ENCODE peak calls at places on chromosomes 5 and 9, in nine cellular contexts. One of them, this sample, is unnamed.

GRCh38 chr9:37100317-37100716 is 20.1 kb upstream of the ZCCHC7 start:
- DNase-seq in WTC11: no peak
- DNase-seq in SIG-M5: no peak
- DNase-seq in activated CD8-positive, alpha-beta memory T cell treated with anti-CD3 and anti-CD28 coated beads for 48 hours: no peak
- DNase-seq in myocyte: no peak
- DNase-seq in amygdala: no peak
- DNase-seq in RPMI7951: no peak
- DNase-seq in stimulated activated CD8-positive, alpha-beta memory T cell treated with anti-CD3 and anti-CD28 coated beads, Interleukin-4, amount 100 ng/mL, for 1 hour: no peak
- DNase-seq in endothelial cell of umbilical vein: no peak
- DNase-seq in this sample: peak

GRCh38 chr9:132532171-132532570 is 50.2 kb upstream of the BARHL1 start:
- DNase-seq in WTC11: no peak
- DNase-seq in RPMI7951: no peak
- DNase-seq in amygdala: no peak
- DNase-seq in endothelial cell of umbilical vein: no peak
- DNase-seq in activated CD8-positive, alpha-beta memory T cell treated with anti-CD3 and anti-CD28 coated beads for 48 hours: no peak
- DNase-seq in SIG-M5: no peak
- DNase-seq in stimulated activated CD8-positive, alpha-beta memory T cell treated with anti-CD3 and anti-CD28 coated beads, Interleukin-4, amount 100 ng/mL, for 1 hour: no peak
- DNase-seq in myocyte: no peak
- DNase-seq in this sample: no peak

GRCh38 chr5:97745817-97746216 is 562.8 kb upstream of the RIOK2 start:
- DNase-seq in amygdala: no peak
- DNase-seq in myocyte: no peak
- DNase-seq in endothelial cell of umbilical vein: no peak
- DNase-seq in WTC11: no peak
- DNase-seq in stimulated activated CD8-positive, alpha-beta memory T cell treated with anti-CD3 and anti-CD28 coated beads, Interleukin-4, amount 100 ng/mL, for 1 hour: no peak
- DNase-seq in RPMI7951: no peak
- DNase-seq in SIG-M5: no peak
- DNase-seq in activated CD8-positive, alpha-beta memory T cell treated with anti-CD3 and anti-CD28 coated beads for 48 hours: no peak
- DNase-seq in this sample: no peak

GRCh38 chr5:14109771-14110170 is 33.4 kb upstream of the TRIO start:
- DNase-seq in RPMI7951: peak
- DNase-seq in WTC11: no peak
- DNase-seq in myocyte: no peak
- DNase-seq in stimulated activated CD8-positive, alpha-beta memory T cell treated with anti-CD3 and anti-CD28 coated beads, Interleukin-4, amount 100 ng/mL, for 1 hour: no peak
- DNase-seq in endothelial cell of umbilical vein: no peak
- DNase-seq in activated CD8-positive, alpha-beta memory T cell treated with anti-CD3 and anti-CD28 coated beads for 48 hours: no peak
- DNase-seq in amygdala: no peak
- DNase-seq in SIG-M5: no peak
- DNase-seq in this sample: no peak

GRCh38 chr5:121503111-121503840 is 348.4 kb upstream of the FTMT start:
- DNase-seq in endothelial cell of umbilical vein: peak
- DNase-seq in SIG-M5: no peak
- DNase-seq in myocyte: peak
- DNase-seq in RPMI7951: peak
- DNase-seq in activated CD8-positive, alpha-beta memory T cell treated with anti-CD3 and anti-CD28 coated beads for 48 hours: no peak
- DNase-seq in stimulated activated CD8-positive, alpha-beta memory T cell treated with anti-CD3 and anti-CD28 coated beads, Interleukin-4, amount 100 ng/mL, for 1 hour: no peak
- DNase-seq in amygdala: peak
- DNase-seq in WTC11: peak
- DNase-seq in this sample: peak

GRCh38 chr9:91197232-91198181 is 164.2 kb downstream of the AUH start:
- DNase-seq in WTC11: no peak
- DNase-seq in RPMI7951: peak
- DNase-seq in SIG-M5: no peak
- DNase-seq in myocyte: peak
- DNase-seq in activated CD8-positive, alpha-beta memory T cell treated with anti-CD3 and anti-CD28 coated beads for 48 hours: no peak
- DNase-seq in stimulated activated CD8-positive, alpha-beta memory T cell treated with anti-CD3 and anti-CD28 coated beads, Interleukin-4, amount 100 ng/mL, for 1 hour: no peak
- DNase-seq in amygdala: no peak
- DNase-seq in endothelial cell of umbilical vein: peak
- DNase-seq in this sample: no peak

GRCh38 chr5:156411131-156411727 is 84.3 kb downstream of the SGCD start:
- DNase-seq in SIG-M5: no peak
- DNase-seq in stimulated activated CD8-positive, alpha-beta memory T cell treated with anti-CD3 and anti-CD28 coated beads, Interleukin-4, amount 100 ng/mL, for 1 hour: no peak
- DNase-seq in endothelial cell of umbilical vein: no peak
- DNase-seq in WTC11: no peak
- DNase-seq in RPMI7951: peak
- DNase-seq in amygdala: no peak
- DNase-seq in myocyte: peak
- DNase-seq in activated CD8-positive, alpha-beta memory T cell treated with anti-CD3 and anti-CD28 coated beads for 48 hours: no peak
- DNase-seq in this sample: no peak

GRCh38 chr5:60333103-60333502 is 366.9 kb downstream of the DEPDC1B start:
- DNase-seq in WTC11: no peak
- DNase-seq in activated CD8-positive, alpha-beta memory T cell treated with anti-CD3 and anti-CD28 coated beads for 48 hours: no peak
- DNase-seq in amygdala: no peak
- DNase-seq in myocyte: no peak
- DNase-seq in RPMI7951: peak
- DNase-seq in SIG-M5: no peak
- DNase-seq in stimulated activated CD8-positive, alpha-beta memory T cell treated with anti-CD3 and anti-CD28 coated beads, Interleukin-4, amount 100 ng/mL, for 1 hour: no peak
- DNase-seq in endothelial cell of umbilical vein: no peak
- DNase-seq in this sample: no peak

GRCh38 chr5:2877520-2877919 is 126.0 kb upstream of the IRX2 start:
- DNase-seq in activated CD8-positive, alpha-beta memory T cell treated with anti-CD3 and anti-CD28 coated beads for 48 hours: no peak
- DNase-seq in myocyte: no peak
- DNase-seq in endothelial cell of umbilical vein: no peak
- DNase-seq in RPMI7951: no peak
- DNase-seq in amygdala: peak
- DNase-seq in stimulated activated CD8-positive, alpha-beta memory T cell treated with anti-CD3 and anti-CD28 coated beads, Interleukin-4, amount 100 ng/mL, for 1 hour: no peak
- DNase-seq in WTC11: no peak
- DNase-seq in SIG-M5: no peak
- DNase-seq in this sample: peak

GRCh38 chr5:89756955-89757354 is 652.6 kb downstream of the CETN3 start:
- DNase-seq in endothelial cell of umbilical vein: no peak
- DNase-seq in SIG-M5: no peak
- DNase-seq in activated CD8-positive, alpha-beta memory T cell treated with anti-CD3 and anti-CD28 coated beads for 48 hours: no peak
- DNase-seq in stimulated activated CD8-positive, alpha-beta memory T cell treated with anti-CD3 and anti-CD28 coated beads, Interleukin-4, amount 100 ng/mL, for 1 hour: no peak
- DNase-seq in myocyte: peak
- DNase-seq in RPMI7951: peak
- DNase-seq in amygdala: no peak
- DNase-seq in WTC11: no peak
- DNase-seq in this sample: no peak

GRCh38 chr9:89802809-89803355 is 198.1 kb downstream of the GADD45G start:
- DNase-seq in endothelial cell of umbilical vein: no peak
- DNase-seq in SIG-M5: no peak
- DNase-seq in activated CD8-positive, alpha-beta memory T cell treated with anti-CD3 and anti-CD28 coated beads for 48 hours: no peak
- DNase-seq in myocyte: no peak
- DNase-seq in amygdala: no peak
- DNase-seq in RPMI7951: no peak
- DNase-seq in stimulated activated CD8-positive, alpha-beta memory T cell treated with anti-CD3 and anti-CD28 coated beads, Interleukin-4, amount 100 ng/mL, for 1 hour: no peak
- DNase-seq in WTC11: no peak
- DNase-seq in this sample: peak

GRCh38 chr5:73998496-73998895 is 372.5 kb downstream of the ARHGEF28 start:
- DNase-seq in myocyte: peak
- DNase-seq in SIG-M5: no peak
- DNase-seq in amygdala: no peak
- DNase-seq in RPMI7951: no peak
- DNase-seq in WTC11: no peak
- DNase-seq in activated CD8-positive, alpha-beta memory T cell treated with anti-CD3 and anti-CD28 coated beads for 48 hours: no peak
- DNase-seq in endothelial cell of umbilical vein: no peak
- DNase-seq in stimulated activated CD8-positive, alpha-beta memory T cell treated with anti-CD3 and anti-CD28 coated beads, Interleukin-4, amount 100 ng/mL, for 1 hour: no peak
- DNase-seq in this sample: no peak

GRCh38 chr5:151772029-151772867 is 494 bp downstream of the G3BP1 start:
- DNase-seq in activated CD8-positive, alpha-beta memory T cell treated with anti-CD3 and anti-CD28 coated beads for 48 hours: peak
- DNase-seq in SIG-M5: no peak
- DNase-seq in WTC11: peak
- DNase-seq in RPMI7951: peak
- DNase-seq in stimulated activated CD8-positive, alpha-beta memory T cell treated with anti-CD3 and anti-CD28 coated beads, Interleukin-4, amount 100 ng/mL, for 1 hour: peak
- DNase-seq in amygdala: no peak
- DNase-seq in endothelial cell of umbilical vein: peak
- DNase-seq in myocyte: peak
- DNase-seq in this sample: peak

GRCh38 chr5:132639706-132640130 is 18.3 kb upstream of the IL13 start:
- DNase-seq in activated CD8-positive, alpha-beta memory T cell treated with anti-CD3 and anti-CD28 coated beads for 48 hours: no peak
- DNase-seq in stimulated activated CD8-positive, alpha-beta memory T cell treated with anti-CD3 and anti-CD28 coated beads, Interleukin-4, amount 100 ng/mL, for 1 hour: no peak
- DNase-seq in endothelial cell of umbilical vein: no peak
- DNase-seq in myocyte: no peak
- DNase-seq in amygdala: no peak
- DNase-seq in SIG-M5: no peak
- DNase-seq in WTC11: no peak
- DNase-seq in RPMI7951: no peak
- DNase-seq in this sample: no peak

GRCh38 chr5:32951003-32951402 is 239.9 kb downstream of the NPR3 start:
- DNase-seq in endothelial cell of umbilical vein: no peak
- DNase-seq in SIG-M5: no peak
- DNase-seq in WTC11: no peak
- DNase-seq in RPMI7951: no peak
- DNase-seq in stimulated activated CD8-positive, alpha-beta memory T cell treated with anti-CD3 and anti-CD28 coated beads, Interleukin-4, amount 100 ng/mL, for 1 hour: no peak
- DNase-seq in activated CD8-positive, alpha-beta memory T cell treated with anti-CD3 and anti-CD28 coated beads for 48 hours: no peak
- DNase-seq in amygdala: no peak
- DNase-seq in myocyte: no peak
- DNase-seq in this sample: no peak

GRCh38 chr5:17156463-17156862 is 61.0 kb upstream of the BASP1 start:
- DNase-seq in stimulated activated CD8-positive, alpha-beta memory T cell treated with anti-CD3 and anti-CD28 coated beads, Interleukin-4, amount 100 ng/mL, for 1 hour: no peak
- DNase-seq in myocyte: no peak
- DNase-seq in activated CD8-positive, alpha-beta memory T cell treated with anti-CD3 and anti-CD28 coated beads for 48 hours: no peak
- DNase-seq in WTC11: no peak
- DNase-seq in RPMI7951: no peak
- DNase-seq in SIG-M5: no peak
- DNase-seq in amygdala: no peak
- DNase-seq in endothelial cell of umbilical vein: no peak
- DNase-seq in this sample: no peak

GRCh38 chr9:114754574-114754973 is 51.3 kb downstream of the TNFSF15 start:
- DNase-seq in WTC11: no peak
- DNase-seq in SIG-M5: no peak
- DNase-seq in amygdala: no peak
- DNase-seq in stimulated activated CD8-positive, alpha-beta memory T cell treated with anti-CD3 and anti-CD28 coated beads, Interleukin-4, amount 100 ng/mL, for 1 hour: no peak
- DNase-seq in RPMI7951: no peak
- DNase-seq in myocyte: no peak
- DNase-seq in endothelial cell of umbilical vein: no peak
- DNase-seq in activated CD8-positive, alpha-beta memory T cell treated with anti-CD3 and anti-CD28 coated beads for 48 hours: no peak
- DNase-seq in this sample: no peak

GRCh38 chr5:62282951-62283446 is 23.0 kb upstream of the KIF2A start:
- DNase-seq in stimulated activated CD8-positive, alpha-beta memory T cell treated with anti-CD3 and anti-CD28 coated beads, Interleukin-4, amount 100 ng/mL, for 1 hour: no peak
- DNase-seq in activated CD8-positive, alpha-beta memory T cell treated with anti-CD3 and anti-CD28 coated beads for 48 hours: no peak
- DNase-seq in amygdala: no peak
- DNase-seq in RPMI7951: no peak
- DNase-seq in WTC11: no peak
- DNase-seq in myocyte: no peak
- DNase-seq in endothelial cell of umbilical vein: no peak
- DNase-seq in SIG-M5: no peak
- DNase-seq in this sample: no peak

GRCh38 chr5:82526540-82526939 is 248.4 kb upstream of the RPS23 start:
- DNase-seq in WTC11: no peak
- DNase-seq in endothelial cell of umbilical vein: no peak
- DNase-seq in SIG-M5: no peak
- DNase-seq in RPMI7951: peak
- DNase-seq in myocyte: no peak
- DNase-seq in stimulated activated CD8-positive, alpha-beta memory T cell treated with anti-CD3 and anti-CD28 coated beads, Interleukin-4, amount 100 ng/mL, for 1 hour: no peak
- DNase-seq in activated CD8-positive, alpha-beta memory T cell treated with anti-CD3 and anti-CD28 coated beads for 48 hours: no peak
- DNase-seq in amygdala: no peak
- DNase-seq in this sample: no peak

GRCh38 chr5:159902444-159903121 is 13.7 kb upstream of the ADRA1B start:
- DNase-seq in amygdala: no peak
- DNase-seq in myocyte: no peak
- DNase-seq in stimulated activated CD8-positive, alpha-beta memory T cell treated with anti-CD3 and anti-CD28 coated beads, Interleukin-4, amount 100 ng/mL, for 1 hour: no peak
- DNase-seq in endothelial cell of umbilical vein: no peak
- DNase-seq in activated CD8-positive, alpha-beta memory T cell treated with anti-CD3 and anti-CD28 coated beads for 48 hours: no peak
- DNase-seq in SIG-M5: no peak
- DNase-seq in WTC11: no peak
- DNase-seq in RPMI7951: peak
- DNase-seq in this sample: no peak

GRCh38 chr5:151628112-151628823 is 37.1 kb upstream of the FAT2 start:
- DNase-seq in amygdala: no peak
- DNase-seq in endothelial cell of umbilical vein: no peak
- DNase-seq in RPMI7951: no peak
- DNase-seq in myocyte: peak
- DNase-seq in stimulated activated CD8-positive, alpha-beta memory T cell treated with anti-CD3 and anti-CD28 coated beads, Interleukin-4, amount 100 ng/mL, for 1 hour: no peak
- DNase-seq in activated CD8-positive, alpha-beta memory T cell treated with anti-CD3 and anti-CD28 coated beads for 48 hours: no peak
- DNase-seq in WTC11: no peak
- DNase-seq in SIG-M5: no peak
- DNase-seq in this sample: no peak

GRCh38 chr5:14039576-14039975 is 95.1 kb upstream of the DNAH5 start:
- DNase-seq in WTC11: no peak
- DNase-seq in activated CD8-positive, alpha-beta memory T cell treated with anti-CD3 and anti-CD28 coated beads for 48 hours: no peak
- DNase-seq in RPMI7951: peak
- DNase-seq in myocyte: no peak
- DNase-seq in amygdala: no peak
- DNase-seq in endothelial cell of umbilical vein: no peak
- DNase-seq in SIG-M5: no peak
- DNase-seq in stimulated activated CD8-positive, alpha-beta memory T cell treated with anti-CD3 and anti-CD28 coated beads, Interleukin-4, amount 100 ng/mL, for 1 hour: no peak
- DNase-seq in this sample: no peak

This sample was measured in endodermal cell.